ENCODE peak calls at places on chromosomes 5 and 9, in six cellular contexts. K is tibial artery, Z is psoas muscle, X is right lobe of liver, O is HFF-Myc, P is aorta. V is an unnamed sample.
A peak's percentile ranks its signal among the peaks of the same experiment; 100 is the strongest.

GRCh38 chr9:126809068-126809467 is 4.2 kb downstream of the ZBTB43 start:
- DNase-seq in P (no peak), K (no peak), X (no peak), Z (no peak), O (no peak), V (no peak)

GRCh38 chr9:71910602-71911060 is 362 bp downstream of the ABHD17B start:
- DNase-seq in O (no peak), P (no peak), K (peak; percentile 67), Z (no peak), X (peak; percentile 76), V (no peak)

GRCh38 chr5:122192883-122193496 is 63.6 kb downstream of the ZNF474 start:
- DNase-seq in O (peak; percentile 52), P (no peak), K (no peak), Z (no peak), X (no peak), V (no peak)

GRCh38 chr5:145579336-145579735 is 255.8 kb downstream of the PRELID2 start:
- DNase-seq in O (no peak), X (no peak), P (no peak), Z (no peak), K (no peak), V (no peak)

GRCh38 chr9:136848393-136849037 is 694 bp upstream of the PHPT1 start:
- DNase-seq in P (no peak), X (peak; percentile 66), K (peak; percentile 83), O (no peak), Z (no peak), V (no peak)

GRCh38 chr5:14143843-14144585 is 872 bp downstream of the TRIO start:
- DNase-seq in K (peak; percentile 75), O (no peak), P (peak; percentile 73), Z (peak; percentile 76), X (peak; percentile 64), V (peak; percentile 60)

GRCh38 chr9:137078701-137079400 is 1.5 kb downstream of the UAP1L1 start:
- DNase-seq in Z (no peak), K (no peak), O (no peak), P (no peak), X (no peak), V (no peak)

GRCh38 chr5:38113456-38113855 is 144.9 kb upstream of the EGFLAM start:
- DNase-seq in K (no peak), P (no peak), Z (no peak), X (no peak), O (no peak), V (no peak)

GRCh38 chr9:2299156-2299842 is 284.2 kb downstream of the SMARCA2 start:
- DNase-seq in X (no peak), P (no peak), K (no peak), O (no peak), Z (no peak), V (no peak)

GRCh38 chr9:68844623-68845612 is 139.9 kb downstream of the PIP5K1B start:
- DNase-seq in O (no peak), X (no peak), P (peak; percentile 62), Z (no peak), K (no peak), V (peak; percentile 73)

GRCh38 chr9:114574438-114574837 is 13.1 kb upstream of the ATP6V1G1 start:
- DNase-seq in Z (no peak), K (no peak), X (no peak), P (no peak), O (no peak), V (no peak)

GRCh38 chr5:1661831-1662558 is 137.6 kb downstream of the MRPL36 start:
- DNase-seq in Z (peak; percentile 32), K (no peak), P (no peak), X (no peak), O (no peak), V (peak; percentile 50)

GRCh38 chr5:6504677-6505414 is 56.2 kb downstream of the UBE2QL1 start:
- DNase-seq in X (no peak), Z (no peak), K (no peak), O (peak; percentile 9), P (no peak), V (no peak)

GRCh38 chr9:129081388-129081889 is 528 bp downstream of the DOLPP1 start:
- DNase-seq in Z (no peak), P (no peak), K (no peak), O (no peak), X (no peak), V (no peak)

GRCh38 chr9:134454386-134454978 is 128.2 kb downstream of the RXRA start:
- DNase-seq in P (no peak), X (peak; percentile 50), K (no peak), Z (no peak), O (no peak), V (no peak)

GRCh38 chr5:1174122-1174936 is 27.1 kb upstream of the SLC6A19 start:
- DNase-seq in X (peak; percentile 55), Z (peak; percentile 77), K (no peak), O (peak; percentile 47), P (peak; percentile 60), V (peak; percentile 78)

GRCh38 chr5:4873656-4874055 is 266.5 kb upstream of the ADAMTS16 start:
- DNase-seq in K (no peak), Z (no peak), P (no peak), X (no peak), O (no peak), V (no peak)

GRCh38 chr5:107217721-107218130 is 453.0 kb downstream of the EFNA5 start:
- DNase-seq in P (peak; percentile 67), O (no peak), K (peak; percentile 92), Z (peak; percentile 91), X (no peak), V (peak; percentile 79)

GRCh38 chr5:7391688-7392400 is 4.1 kb upstream of the ADCY2 start:
- DNase-seq in K (no peak), O (no peak), P (no peak), X (no peak), Z (no peak), V (no peak)

GRCh38 chr9:87147803-87148202 is 200.5 kb upstream of the GAS1 start:
- DNase-seq in X (no peak), Z (peak; percentile 52), P (no peak), K (no peak), O (no peak), V (no peak)
- H3K4me3 ChIP-seq in X (peak overlapping the region; percentile 35), Z (peak overlapping the region; percentile 66), P (no peak overlapping the region), K (peak overlapping the region; percentile 42), O (no peak overlapping the region), V (no peak overlapping the region)

GRCh38 chr5:53358794-53359193 is 121.6 kb upstream of the FST start:
- DNase-seq in Z (no peak), O (no peak), X (no peak), P (no peak), K (no peak), V (no peak)

GRCh38 chr5:53361708-53362107 is 118.7 kb upstream of the FST start:
- DNase-seq in K (no peak), X (no peak), P (no peak), O (no peak), Z (no peak), V (no peak)

GRCh38 chr5:53362521-53362941 is 117.9 kb upstream of the FST start:
- DNase-seq in P (peak; percentile 62), X (no peak), Z (no peak), O (peak; percentile 95), K (no peak), V (no peak)

GRCh38 chr5:53359906-53360305 is 120.5 kb upstream of the FST start:
- DNase-seq in X (no peak), Z (no peak), P (no peak), O (no peak), K (no peak), V (no peak)

GRCh38 chr5:53360811-53361210 is 119.6 kb upstream of the FST start:
- DNase-seq in X (no peak), Z (no peak), O (peak; percentile 67), P (no peak), K (no peak), V (no peak)
- H3K4me3 ChIP-seq in X (no peak overlapping the region), Z (no peak overlapping the region), O (no peak overlapping the region), P (no peak overlapping the region), K (no peak overlapping the region), V (no peak overlapping the region)

GRCh38 chr5:109989994-109990722 is 300.4 kb downstream of the MAN2A1 start:
- DNase-seq in Z (no peak), K (no peak), X (no peak), P (no peak), O (no peak), V (no peak)
- H3K4me3 ChIP-seq in Z (no peak overlapping the region), K (no peak overlapping the region), X (peak overlapping the region; percentile 11), P (no peak overlapping the region), O (no peak overlapping the region), V (no peak overlapping the region)

DNA sequence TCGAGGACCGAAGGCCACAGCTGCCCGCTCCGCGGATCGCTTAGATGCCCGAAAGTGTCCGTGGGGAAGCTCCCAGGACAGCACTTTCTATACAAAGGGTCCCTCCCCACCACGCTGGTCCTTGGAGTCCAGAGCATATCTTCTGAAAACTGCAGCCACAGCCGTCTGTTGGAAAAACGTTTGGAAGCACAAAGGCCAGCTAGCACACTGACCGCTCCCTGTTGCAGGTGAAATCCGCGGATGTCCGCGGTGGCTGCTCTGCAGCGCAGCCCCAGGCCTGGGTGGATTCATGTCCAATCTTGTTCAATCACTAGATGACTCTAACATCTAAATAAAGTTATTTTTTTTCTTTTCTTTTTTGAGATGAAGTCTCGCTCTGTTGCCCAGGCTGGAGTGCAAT is 32.8 kb upstream of the FANCC start:
- DNase-seq in P (no peak), Z (no peak), X (no peak), O (no peak), K (no peak), V (no peak)
- H3K4me3 ChIP-seq in P (no peak overlapping the region), Z (no peak overlapping the region), X (no peak overlapping the region), O (no peak overlapping the region), K (no peak overlapping the region), V (no peak overlapping the region)